ENCODE peak calls at places on chromosomes 5 and 9, in eight cellular contexts. G is cerebellar cortex; F is hepatocyte; B is effector memory CD4-positive, alpha-beta T cell; J is Caki2; K is thoracic aorta; D is CD8-positive, alpha-beta memory T cell; O is activated CD4-positive, alpha-beta T cell treated with anti-CD3 and anti-CD28 coated beads for 24 hours. X is an unnamed sample.

GRCh38 chr5:142246263-142246662 is 78.6 kb downstream of the SPRY4 start:
- DNase-seq in G (no peak), F (no peak), B (no peak), J (no peak), K (peak; percentile 31), D (no peak), O (no peak), X (no peak)

GRCh38 chr9:2963307-2963706 is 119.4 kb upstream of the PUM3 start:
- DNase-seq in G (no peak), F (no peak), B (no peak), J (no peak), K (no peak), D (no peak), O (no peak), X (no peak)

GRCh38 chr9:120985759-120986353 is 59.3 kb upstream of the TRAF1 start:
- DNase-seq in G (peak; percentile 62), F (peak; percentile 56), B (no peak), J (peak; percentile 42), K (no peak), D (no peak), O (no peak), X (no peak)

GRCh38 chr5:143147918-143148317 is 255.6 kb downstream of the NR3C1 start:
- DNase-seq in G (no peak), F (no peak), B (no peak), J (no peak), K (no peak), D (no peak), O (no peak), X (no peak)

GRCh38 chr9:133929599-133929998 is 62.5 kb downstream of the VAV2 start:
- DNase-seq in G (no peak), F (no peak), B (no peak), J (no peak), K (no peak), D (no peak), O (no peak), X (no peak)

GRCh38 chr9:61674465-61674864 is 484.6 kb downstream of the SPATA31A7 start:
- DNase-seq in G (no peak), F (no peak), B (no peak), J (no peak), K (no peak), D (no peak), O (no peak), X (no peak)

GRCh38 chr5:147613359-147613758 is 103.5 kb upstream of the DPYSL3 start:
- DNase-seq in G (no peak), F (no peak), B (no peak), J (no peak), K (no peak), D (no peak), O (no peak), X (no peak)

GRCh38 chr5:113508756-113509155 is 4.7 kb upstream of the YTHDC2 start:
- DNase-seq in G (no peak), F (no peak), B (no peak), J (no peak), K (no peak), D (no peak), O (no peak), X (no peak)

GRCh38 chr5:116859666-116860320 is 285.2 kb upstream of the SEMA6A start:
- DNase-seq in G (no peak), F (no peak), B (no peak), J (no peak), K (no peak), D (no peak), O (no peak), X (no peak)

GRCh38 chr5:126054593-126055347 is 368.4 kb upstream of the GRAMD2B start:
- DNase-seq in G (no peak), F (no peak), B (no peak), J (peak; percentile 52), K (no peak), D (no peak), O (no peak), X (no peak)

GRCh38 chr9:126497673-126498255 is 116.0 kb upstream of the LMX1B start:
- DNase-seq in G (no peak), F (no peak), B (no peak), J (no peak), K (no peak), D (peak; percentile 37), O (no peak), X (no peak)

GRCh38 chr9:33130501-33130900 is 36.6 kb downstream of the B4GALT1 start:
- DNase-seq in G (no peak), F (peak; percentile 33), B (no peak), J (no peak), K (no peak), D (no peak), O (no peak), X (peak; percentile 49)

GRCh38 chr9:22237497-22238363 is 208.9 kb upstream of the DMRTA1 start:
- DNase-seq in G (no peak), F (peak; percentile 63), B (no peak), J (peak; percentile 76), K (no peak), D (no peak), O (no peak), X (no peak)

GRCh38 chr5:79772651-79773050 is 83.0 kb downstream of the CMYA5 start:
- DNase-seq in G (no peak), F (no peak), B (no peak), J (peak; percentile 43), K (no peak), D (no peak), O (no peak), X (no peak)

GRCh38 chr9:26813247-26813646 is 79.4 kb downstream of the CAAP1 start:
- DNase-seq in G (no peak), F (no peak), B (no peak), J (no peak), K (no peak), D (no peak), O (no peak), X (no peak)

X was measured in natural killer cell.